ENCODE peak calls at places on chromosomes 5 and 9, in nine cellular contexts. B, Y, R, T, O, C, N, F and K are unnamed samples.

GRCh38 chr5:10434392-10434791 is 7.3 kb upstream of the ROPN1L start:
- DNase-seq in B (no peak), Y (no peak), R (no peak), T (no peak), O (no peak), C (no peak), N (no peak), F (no peak), K (no peak)

GRCh38 chr5:143577554-143577953 is 174.1 kb upstream of the NR3C1 start:
- DNase-seq in B (no peak), Y (no peak), R (no peak), T (no peak), O (no peak), C (no peak), N (no peak), F (no peak), K (no peak)

GRCh38 chr5:90398726-90399125 is 10.8 kb downstream of the CETN3 start:
- DNase-seq in B (no peak), Y (no peak), R (no peak), T (no peak), O (no peak), C (peak), N (no peak), F (no peak), K (no peak)

GRCh38 chr5:112594060-112594850 is 143.4 kb upstream of the APC start:
- DNase-seq in B (no peak), Y (no peak), R (no peak), T (no peak), O (no peak), C (peak), N (no peak), F (no peak), K (no peak)

GRCh38 chr9:117030254-117030768 is 343.2 kb downstream of the TRIM32 start:
- DNase-seq in B (no peak), Y (no peak), R (no peak), T (no peak), O (no peak), C (peak), N (no peak), F (no peak), K (no peak)

GRCh38 chr9:13354733-13355132 is 75.2 kb upstream of the MPDZ start:
- DNase-seq in B (no peak), Y (no peak), R (peak), T (no peak), O (no peak), C (no peak), N (no peak), F (no peak), K (no peak)

GRCh38 chr9:122320346-122320995 is 50.4 kb upstream of the PTGS1 start:
- DNase-seq in B (no peak), Y (no peak), R (no peak), T (no peak), O (no peak), C (no peak), N (no peak), F (no peak), K (no peak)

GRCh38 chr9:4328723-4329122 is 28.9 kb upstream of the GLIS3 start:
- DNase-seq in B (no peak), Y (no peak), R (peak), T (no peak), O (no peak), C (no peak), N (no peak), F (no peak), K (no peak)

GRCh38 chr5:2455878-2456277 is 295.6 kb downstream of the IRX2 start:
- DNase-seq in B (no peak), Y (no peak), R (no peak), T (no peak), O (no peak), C (no peak), N (no peak), F (no peak), K (no peak)